ENCODE peak calls at places on chromosomes 16 and 17, in seven cellular contexts. One of them, this sample, is unnamed.

GRCh38 chr17:78865682-78866390 is 25.2 kb upstream of the USP36 start:
- DNase-seq in naive thymus-derived CD8-positive, alpha-beta T cell: peak; percentile 69
- DNase-seq in CD8-positive, alpha-beta memory T cell: peak; percentile 47
- DNase-seq in HEK293T: peak; percentile 84
- DNase-seq in sciatic nerve: peak; percentile 87
- DNase-seq in AG04450: peak; percentile 63
- DNase-seq in ELF-1: peak; percentile 89
- DNase-seq in this sample: peak; percentile 68

GRCh38 chr17:50634915-50635719 is 436 bp downstream of the ABCC3 start:
- DNase-seq in naive thymus-derived CD8-positive, alpha-beta T cell: no peak
- DNase-seq in sciatic nerve: no peak
- DNase-seq in CD8-positive, alpha-beta memory T cell: no peak
- DNase-seq in HEK293T: no peak
- DNase-seq in AG04450: no peak
- DNase-seq in ELF-1: no peak
- DNase-seq in this sample: no peak

GRCh38 chr17:73823684-73824083 is 179.4 kb upstream of the SDK2 start:
- DNase-seq in AG04450: no peak
- DNase-seq in sciatic nerve: no peak
- DNase-seq in CD8-positive, alpha-beta memory T cell: no peak
- DNase-seq in HEK293T: no peak
- DNase-seq in ELF-1: no peak
- DNase-seq in naive thymus-derived CD8-positive, alpha-beta T cell: no peak
- DNase-seq in this sample: no peak

GRCh38 chr17:39277110-39277509 is 51.4 kb upstream of the STAC2 start:
- DNase-seq in CD8-positive, alpha-beta memory T cell: no peak
- DNase-seq in HEK293T: no peak
- DNase-seq in naive thymus-derived CD8-positive, alpha-beta T cell: no peak
- DNase-seq in sciatic nerve: no peak
- DNase-seq in AG04450: no peak
- DNase-seq in ELF-1: no peak
- DNase-seq in this sample: no peak

GRCh38 chr17:61284174-61284573 is 115.5 kb upstream of the TBX2 start:
- DNase-seq in naive thymus-derived CD8-positive, alpha-beta T cell: no peak
- DNase-seq in sciatic nerve: no peak
- DNase-seq in HEK293T: no peak
- DNase-seq in ELF-1: peak; percentile 72
- DNase-seq in CD8-positive, alpha-beta memory T cell: no peak
- DNase-seq in AG04450: no peak
- DNase-seq in this sample: peak; percentile 80

GRCh38 chr17:41553176-41553575 is 18.7 kb downstream of the KRT9 start:
- DNase-seq in sciatic nerve: no peak
- DNase-seq in naive thymus-derived CD8-positive, alpha-beta T cell: no peak
- DNase-seq in AG04450: no peak
- DNase-seq in CD8-positive, alpha-beta memory T cell: no peak
- DNase-seq in HEK293T: no peak
- DNase-seq in ELF-1: no peak
- DNase-seq in this sample: peak; percentile 25

GRCh38 chr16:55668337-55669281 is 12.8 kb downstream of the SLC6A2 start:
- DNase-seq in ELF-1: peak; percentile 18
- DNase-seq in HEK293T: no peak
- DNase-seq in CD8-positive, alpha-beta memory T cell: no peak
- DNase-seq in AG04450: no peak
- DNase-seq in sciatic nerve: no peak
- DNase-seq in naive thymus-derived CD8-positive, alpha-beta T cell: no peak
- DNase-seq in this sample: peak; percentile 65

GRCh38 chr17:2964831-2965230 is 98.6 kb downstream of the OR1D5 start:
- DNase-seq in ELF-1: peak; percentile 42
- DNase-seq in AG04450: no peak
- DNase-seq in sciatic nerve: no peak
- DNase-seq in naive thymus-derived CD8-positive, alpha-beta T cell: no peak
- DNase-seq in CD8-positive, alpha-beta memory T cell: no peak
- DNase-seq in HEK293T: no peak
- DNase-seq in this sample: no peak

GRCh38 chr16:84088695-84089395 is 27.9 kb downstream of the MBTPS1 start:
- DNase-seq in CD8-positive, alpha-beta memory T cell: peak; percentile 13
- DNase-seq in sciatic nerve: no peak
- DNase-seq in ELF-1: peak; percentile 11
- DNase-seq in naive thymus-derived CD8-positive, alpha-beta T cell: peak; percentile 33
- DNase-seq in HEK293T: no peak
- DNase-seq in AG04450: no peak
- DNase-seq in this sample: peak; percentile 3

GRCh38 chr16:88784074-88784855 is 755 bp downstream of the PIEZO1 start:
- DNase-seq in CD8-positive, alpha-beta memory T cell: peak; percentile 41
- DNase-seq in sciatic nerve: peak; percentile 86
- DNase-seq in naive thymus-derived CD8-positive, alpha-beta T cell: peak; percentile 39
- DNase-seq in HEK293T: peak; percentile 41
- DNase-seq in ELF-1: peak; percentile 61
- DNase-seq in AG04450: no peak
- DNase-seq in this sample: peak; percentile 83

GRCh38 chr16:11145173-11145820 is 110.7 kb downstream of the SOCS1 start:
- DNase-seq in sciatic nerve: no peak
- DNase-seq in naive thymus-derived CD8-positive, alpha-beta T cell: no peak
- DNase-seq in HEK293T: no peak
- DNase-seq in AG04450: no peak
- DNase-seq in CD8-positive, alpha-beta memory T cell: no peak
- DNase-seq in ELF-1: no peak
- DNase-seq in this sample: peak; percentile 45

GRCh38 chr16:88789593-88789992 is 4.6 kb upstream of the PIEZO1 start:
- DNase-seq in sciatic nerve: no peak
- DNase-seq in AG04450: no peak
- DNase-seq in HEK293T: no peak
- DNase-seq in ELF-1: no peak
- DNase-seq in CD8-positive, alpha-beta memory T cell: no peak
- DNase-seq in naive thymus-derived CD8-positive, alpha-beta T cell: no peak
- DNase-seq in this sample: no peak